ENCODE peak calls at places on chromosomes 13 and 19, in seven cellular contexts. T is cortex of kidney; Z is left lung; B is breast epithelium; D is CD4-positive, CD25-positive, alpha-beta regulatory T cell; L is astrocyte of the hippocampus; F is fibroblast of mammary gland. E is an unnamed sample.

GRCh38 chr19:42202290-42202867 is 15.1 kb downstream of the DEDD2 start:
- DNase-seq in T (no peak), Z (no peak), B (no peak), D (no peak), L (no peak), F (no peak), E (no peak)

GRCh38 chr13:49791214-49791752 is 1.2 kb downstream of the KPNA3 start:
- DNase-seq in T (no peak), Z (no peak), B (no peak), D (peak), L (peak), F (peak), E (peak)

GRCh38 chr13:46296465-46296822 is 84.7 kb downstream of the LRRC63 start:
- DNase-seq in T (no peak), Z (no peak), B (no peak), D (no peak), L (no peak), F (no peak), E (no peak)

GRCh38 chr19:5957132-5957531 is 20.8 kb downstream of the RANBP3 start:
- DNase-seq in T (no peak), Z (no peak), B (no peak), D (no peak), L (peak), F (peak), E (no peak)

GRCh38 chr13:40255551-40255950 is 410.9 kb downstream of the FOXO1 start:
- DNase-seq in T (no peak), Z (no peak), B (no peak), D (no peak), L (no peak), F (no peak), E (no peak)

GRCh38 chr19:11268783-11269267 is 6.5 kb upstream of the DOCK6 start:
- DNase-seq in T (no peak), Z (no peak), B (no peak), D (no peak), L (peak), F (peak), E (no peak)

GRCh38 chr13:99834246-99834645 is 137.3 kb downstream of the ZIC5 start:
- DNase-seq in T (no peak), Z (no peak), B (no peak), D (no peak), L (no peak), F (no peak), E (no peak)

GRCh38 chr13:74767031-74767430 is 632.8 kb upstream of the KLF12 start:
- DNase-seq in T (no peak), Z (no peak), B (no peak), D (no peak), L (no peak), F (peak), E (no peak)

GRCh38 chr19:35142531-35143230 is 374 bp upstream of the FXYD7 start:
- DNase-seq in T (no peak), Z (no peak), B (no peak), D (peak), L (peak), F (no peak), E (peak)

GRCh38 chr13:108463365-108463764 is 166.0 kb upstream of the MYO16 start:
- DNase-seq in T (no peak), Z (no peak), B (no peak), D (peak), L (peak), F (peak), E (peak)

GRCh38 chr19:46821512-46822359 is 28.9 kb downstream of the AP2S1 start:
- DNase-seq in T (no peak), Z (no peak), B (no peak), D (peak), L (no peak), F (no peak), E (no peak)

GRCh38 chr19:50912727-50913716 is 1.8 kb upstream of the KLK4 start:
- DNase-seq in T (no peak), Z (no peak), B (no peak), D (no peak), L (peak), F (no peak), E (no peak)

GRCh38 chr13:44870456-44870929 is 118.8 kb downstream of the NUFIP1 start:
- DNase-seq in T (no peak), Z (no peak), B (no peak), D (no peak), L (no peak), F (no peak), E (no peak)

GRCh38 chr19:24003537-24003936 is 83.5 kb upstream of the ZNF254 start:
- DNase-seq in T (no peak), Z (no peak), B (no peak), D (no peak), L (no peak), F (no peak), E (no peak)

GRCh38 chr13:113972451-113973217 is 1.2 kb downstream of the C13orf46 start:
- DNase-seq in T (no peak), Z (peak), B (no peak), D (no peak), L (no peak), F (no peak), E (peak)

GRCh38 chr19:14218615-14219330 is 12.8 kb upstream of the ADGRL1 start:
- DNase-seq in T (no peak), Z (no peak), B (no peak), D (no peak), L (no peak), F (peak), E (no peak)

GRCh38 chr13:59494560-59494970 is 669.2 kb downstream of the DIAPH3 start:
- DNase-seq in T (no peak), Z (no peak), B (no peak), D (no peak), L (peak), F (peak), E (no peak)

E was measured in mesendoderm.